ENCODE peak calls at places on chromosome 9, in ten cellular contexts. One of them, this sample, is unnamed.

GRCh38 chr9:90915693-90916092 is 114.1 kb downstream of the SYK start:
- DNase-seq in endothelial cell: peak; percentile 61
- DNase-seq in omental fat pad: no peak
- DNase-seq in type B pancreatic cell: no peak
- DNase-seq in right atrium auricular region: no peak
- DNase-seq in GM13977: peak; percentile 43
- DNase-seq in fibroblast of the aortic adventitia: peak; percentile 27
- DNase-seq in chondrocyte: no peak
- DNase-seq in neural crest cell: no peak
- DNase-seq in fibroblast of mammary gland: peak; percentile 40
- DNase-seq in this sample: peak; percentile 71

GRCh38 chr9:99970481-99970880 is 64.0 kb downstream of the STX17 start:
- DNase-seq in endothelial cell: no peak
- DNase-seq in omental fat pad: no peak
- DNase-seq in type B pancreatic cell: no peak
- DNase-seq in right atrium auricular region: no peak
- DNase-seq in GM13977: no peak
- DNase-seq in fibroblast of the aortic adventitia: no peak
- DNase-seq in chondrocyte: no peak
- DNase-seq in neural crest cell: no peak
- DNase-seq in fibroblast of mammary gland: no peak
- DNase-seq in this sample: no peak

GRCh38 chr9:113567361-113568080 is 104.0 kb downstream of the RGS3 start:
- DNase-seq in endothelial cell: no peak
- DNase-seq in omental fat pad: peak; percentile 14
- DNase-seq in type B pancreatic cell: no peak
- DNase-seq in right atrium auricular region: no peak
- DNase-seq in GM13977: no peak
- DNase-seq in fibroblast of the aortic adventitia: no peak
- DNase-seq in chondrocyte: no peak
- DNase-seq in neural crest cell: no peak
- DNase-seq in fibroblast of mammary gland: no peak
- DNase-seq in this sample: no peak

GRCh38 chr9:18793122-18793521 is 239.9 kb downstream of the SAXO1 start:
- DNase-seq in endothelial cell: no peak
- DNase-seq in omental fat pad: no peak
- DNase-seq in type B pancreatic cell: no peak
- DNase-seq in right atrium auricular region: no peak
- DNase-seq in GM13977: no peak
- DNase-seq in fibroblast of the aortic adventitia: no peak
- DNase-seq in chondrocyte: no peak
- DNase-seq in neural crest cell: no peak
- DNase-seq in fibroblast of mammary gland: no peak
- DNase-seq in this sample: no peak

GRCh38 chr9:27528278-27528885 is 1.2 kb downstream of the MOB3B start:
- DNase-seq in endothelial cell: peak; percentile 75
- DNase-seq in omental fat pad: peak; percentile 45
- DNase-seq in type B pancreatic cell: peak; percentile 86
- DNase-seq in right atrium auricular region: peak; percentile 83
- DNase-seq in GM13977: peak; percentile 58
- DNase-seq in fibroblast of the aortic adventitia: peak; percentile 40
- DNase-seq in chondrocyte: no peak
- DNase-seq in neural crest cell: peak; percentile 57
- DNase-seq in fibroblast of mammary gland: peak; percentile 53
- DNase-seq in this sample: peak; percentile 65

GRCh38 chr9:2241461-2241874 is 226.3 kb downstream of the SMARCA2 start:
- DNase-seq in endothelial cell: peak; percentile 44
- DNase-seq in omental fat pad: no peak
- DNase-seq in type B pancreatic cell: peak; percentile 82
- DNase-seq in right atrium auricular region: no peak
- DNase-seq in GM13977: no peak
- DNase-seq in fibroblast of the aortic adventitia: no peak
- DNase-seq in chondrocyte: no peak
- DNase-seq in neural crest cell: peak; percentile 90
- DNase-seq in fibroblast of mammary gland: peak; percentile 88
- DNase-seq in this sample: peak; percentile 5

GRCh38 chr9:83535736-83536135 is 2.5 kb downstream of the FRMD3 start:
- DNase-seq in endothelial cell: no peak
- DNase-seq in omental fat pad: no peak
- DNase-seq in type B pancreatic cell: no peak
- DNase-seq in right atrium auricular region: no peak
- DNase-seq in GM13977: no peak
- DNase-seq in fibroblast of the aortic adventitia: no peak
- DNase-seq in chondrocyte: no peak
- DNase-seq in neural crest cell: no peak
- DNase-seq in fibroblast of mammary gland: no peak
- DNase-seq in this sample: no peak

GRCh38 chr9:26261503-26262330 is 583.5 kb upstream of the TUSC1 start:
- DNase-seq in endothelial cell: no peak
- DNase-seq in omental fat pad: no peak
- DNase-seq in type B pancreatic cell: no peak
- DNase-seq in right atrium auricular region: no peak
- DNase-seq in GM13977: no peak
- DNase-seq in fibroblast of the aortic adventitia: peak; percentile 79
- DNase-seq in chondrocyte: no peak
- DNase-seq in neural crest cell: no peak
- DNase-seq in fibroblast of mammary gland: peak; percentile 75
- DNase-seq in this sample: no peak

GRCh38 chr9:113573303-113573958 is 109.9 kb downstream of the RGS3 start:
- DNase-seq in endothelial cell: no peak
- DNase-seq in omental fat pad: no peak
- DNase-seq in type B pancreatic cell: no peak
- DNase-seq in right atrium auricular region: no peak
- DNase-seq in GM13977: no peak
- DNase-seq in fibroblast of the aortic adventitia: no peak
- DNase-seq in chondrocyte: peak; percentile 60
- DNase-seq in neural crest cell: no peak
- DNase-seq in fibroblast of mammary gland: no peak
- DNase-seq in this sample: no peak

GRCh38 chr9:133613396-133613795 is 4.2 kb upstream of the FAM163B start:
- DNase-seq in endothelial cell: no peak
- DNase-seq in omental fat pad: no peak
- DNase-seq in type B pancreatic cell: no peak
- DNase-seq in right atrium auricular region: no peak
- DNase-seq in GM13977: no peak
- DNase-seq in fibroblast of the aortic adventitia: no peak
- DNase-seq in chondrocyte: no peak
- DNase-seq in neural crest cell: no peak
- DNase-seq in fibroblast of mammary gland: no peak
- DNase-seq in this sample: no peak

GRCh38 chr9:89891221-89892052 is 286.6 kb downstream of the GADD45G start:
- DNase-seq in endothelial cell: no peak
- DNase-seq in omental fat pad: no peak
- DNase-seq in type B pancreatic cell: no peak
- DNase-seq in right atrium auricular region: no peak
- DNase-seq in GM13977: no peak
- DNase-seq in fibroblast of the aortic adventitia: peak; percentile 64
- DNase-seq in chondrocyte: no peak
- DNase-seq in neural crest cell: no peak
- DNase-seq in fibroblast of mammary gland: peak; percentile 25
- DNase-seq in this sample: no peak

DNA sequence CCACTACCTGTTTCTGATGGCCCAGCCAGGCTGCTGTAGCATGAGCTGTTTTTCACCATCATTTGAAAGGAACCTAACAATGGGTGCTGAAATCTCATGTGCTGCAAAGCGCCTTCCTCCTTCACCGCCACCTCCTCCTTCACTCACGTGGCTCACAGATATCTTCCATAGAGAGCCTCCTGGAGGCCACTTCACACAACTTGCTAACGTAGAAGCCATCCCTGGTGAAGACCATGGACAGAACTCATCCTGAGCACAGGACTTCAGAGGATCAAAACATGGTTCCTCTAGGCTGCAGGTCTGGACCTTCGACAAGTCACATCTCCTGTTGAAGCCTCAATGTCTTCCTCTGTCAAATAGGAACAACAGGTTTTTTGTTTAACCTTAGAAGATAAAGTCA is 155.5 kb upstream of the RAD23B start:
- DNase-seq in endothelial cell: no peak
- DNase-seq in omental fat pad: no peak
- DNase-seq in type B pancreatic cell: no peak
- DNase-seq in right atrium auricular region: no peak
- DNase-seq in GM13977: no peak
- DNase-seq in fibroblast of the aortic adventitia: no peak
- DNase-seq in chondrocyte: no peak
- DNase-seq in neural crest cell: no peak
- DNase-seq in fibroblast of mammary gland: peak; percentile 11
- DNase-seq in this sample: no peak
- TF ChIP-seq CTCF in endothelial cell: no peak
- TF ChIP-seq CTCF in omental fat pad: no peak
- TF ChIP-seq CTCF in type B pancreatic cell: no peak
- TF ChIP-seq CTCF in right atrium auricular region: no peak
- TF ChIP-seq CTCF in GM13977: no peak
- TF ChIP-seq CTCF in fibroblast of the aortic adventitia: no peak
- TF ChIP-seq CTCF in chondrocyte: peak; percentile 18
- TF ChIP-seq CTCF in neural crest cell: no peak
- TF ChIP-seq CTCF in fibroblast of mammary gland: peak; percentile 3
- TF ChIP-seq CTCF in this sample: no peak

GRCh38 chr9:124291801-124292396 is 34.1 kb downstream of the NEK6 start:
- DNase-seq in endothelial cell: no peak
- DNase-seq in omental fat pad: no peak
- DNase-seq in type B pancreatic cell: no peak
- DNase-seq in right atrium auricular region: no peak
- DNase-seq in GM13977: peak; percentile 71
- DNase-seq in fibroblast of the aortic adventitia: no peak
- DNase-seq in chondrocyte: no peak
- DNase-seq in neural crest cell: no peak
- DNase-seq in fibroblast of mammary gland: no peak
- DNase-seq in this sample: peak; percentile 86

GRCh38 chr9:124292696-124293593 is 35.2 kb downstream of the NEK6 start:
- DNase-seq in endothelial cell: no peak
- DNase-seq in omental fat pad: no peak
- DNase-seq in type B pancreatic cell: no peak
- DNase-seq in right atrium auricular region: no peak
- DNase-seq in GM13977: no peak
- DNase-seq in fibroblast of the aortic adventitia: no peak
- DNase-seq in chondrocyte: no peak
- DNase-seq in neural crest cell: no peak
- DNase-seq in fibroblast of mammary gland: no peak
- DNase-seq in this sample: no peak

GRCh38 chr9:124295097-124295794 is 37.5 kb downstream of the NEK6 start:
- DNase-seq in endothelial cell: no peak
- DNase-seq in omental fat pad: no peak
- DNase-seq in type B pancreatic cell: no peak
- DNase-seq in right atrium auricular region: no peak
- DNase-seq in GM13977: peak; percentile 55
- DNase-seq in fibroblast of the aortic adventitia: no peak
- DNase-seq in chondrocyte: no peak
- DNase-seq in neural crest cell: no peak
- DNase-seq in fibroblast of mammary gland: no peak
- DNase-seq in this sample: no peak

GRCh38 chr9:124296094-124296493 is 38.3 kb downstream of the NEK6 start:
- DNase-seq in endothelial cell: no peak
- DNase-seq in omental fat pad: no peak
- DNase-seq in type B pancreatic cell: no peak
- DNase-seq in right atrium auricular region: no peak
- DNase-seq in GM13977: no peak
- DNase-seq in fibroblast of the aortic adventitia: no peak
- DNase-seq in chondrocyte: no peak
- DNase-seq in neural crest cell: no peak
- DNase-seq in fibroblast of mammary gland: no peak
- DNase-seq in this sample: no peak

GRCh38 chr9:124293712-124294504 is 36.2 kb downstream of the NEK6 start:
- DNase-seq in endothelial cell: no peak
- DNase-seq in omental fat pad: no peak
- DNase-seq in type B pancreatic cell: no peak
- DNase-seq in right atrium auricular region: no peak
- DNase-seq in GM13977: no peak
- DNase-seq in fibroblast of the aortic adventitia: peak; percentile 48
- DNase-seq in chondrocyte: no peak
- DNase-seq in neural crest cell: no peak
- DNase-seq in fibroblast of mammary gland: no peak
- DNase-seq in this sample: peak; percentile 71
- TF ChIP-seq CTCF in endothelial cell: no peak
- TF ChIP-seq CTCF in omental fat pad: no peak
- TF ChIP-seq CTCF in type B pancreatic cell: no peak
- TF ChIP-seq CTCF in right atrium auricular region: no peak
- TF ChIP-seq CTCF in GM13977: no peak
- TF ChIP-seq CTCF in fibroblast of the aortic adventitia: no peak
- TF ChIP-seq CTCF in chondrocyte: peak; percentile 50
- TF ChIP-seq CTCF in neural crest cell: no peak
- TF ChIP-seq CTCF in fibroblast of mammary gland: no peak
- TF ChIP-seq CTCF in this sample: peak; percentile 48

GRCh38 chr9:136531186-136531903 is 14.5 kb downstream of the NOTCH1 start:
- DNase-seq in endothelial cell: no peak
- DNase-seq in omental fat pad: no peak
- DNase-seq in type B pancreatic cell: no peak
- DNase-seq in right atrium auricular region: no peak
- DNase-seq in GM13977: no peak
- DNase-seq in fibroblast of the aortic adventitia: no peak
- DNase-seq in chondrocyte: no peak
- DNase-seq in neural crest cell: no peak
- DNase-seq in fibroblast of mammary gland: no peak
- DNase-seq in this sample: no peak

GRCh38 chr9:136528716-136529341 is 17.0 kb downstream of the NOTCH1 start:
- DNase-seq in endothelial cell: no peak
- DNase-seq in omental fat pad: no peak
- DNase-seq in type B pancreatic cell: no peak
- DNase-seq in right atrium auricular region: no peak
- DNase-seq in GM13977: no peak
- DNase-seq in fibroblast of the aortic adventitia: no peak
- DNase-seq in chondrocyte: no peak
- DNase-seq in neural crest cell: no peak
- DNase-seq in fibroblast of mammary gland: no peak
- DNase-seq in this sample: no peak

GRCh38 chr9:136527721-136528710 is 17.8 kb downstream of the NOTCH1 start:
- DNase-seq in endothelial cell: no peak
- DNase-seq in omental fat pad: no peak
- DNase-seq in type B pancreatic cell: no peak
- DNase-seq in right atrium auricular region: no peak
- DNase-seq in GM13977: peak; percentile 80
- DNase-seq in fibroblast of the aortic adventitia: no peak
- DNase-seq in chondrocyte: no peak
- DNase-seq in neural crest cell: no peak
- DNase-seq in fibroblast of mammary gland: no peak
- DNase-seq in this sample: no peak

GRCh38 chr9:136530472-136531089 is 15.3 kb downstream of the NOTCH1 start:
- DNase-seq in endothelial cell: no peak
- DNase-seq in omental fat pad: no peak
- DNase-seq in type B pancreatic cell: no peak
- DNase-seq in right atrium auricular region: no peak
- DNase-seq in GM13977: no peak
- DNase-seq in fibroblast of the aortic adventitia: no peak
- DNase-seq in chondrocyte: no peak
- DNase-seq in neural crest cell: no peak
- DNase-seq in fibroblast of mammary gland: no peak
- DNase-seq in this sample: no peak

GRCh38 chr9:136529516-136530471 is 16.1 kb downstream of the NOTCH1 start:
- DNase-seq in endothelial cell: peak; percentile 81
- DNase-seq in omental fat pad: no peak
- DNase-seq in type B pancreatic cell: no peak
- DNase-seq in right atrium auricular region: no peak
- DNase-seq in GM13977: no peak
- DNase-seq in fibroblast of the aortic adventitia: no peak
- DNase-seq in chondrocyte: no peak
- DNase-seq in neural crest cell: no peak
- DNase-seq in fibroblast of mammary gland: no peak
- DNase-seq in this sample: no peak
- TF ChIP-seq CTCF in endothelial cell: no peak
- TF ChIP-seq CTCF in omental fat pad: no peak
- TF ChIP-seq CTCF in type B pancreatic cell: no peak
- TF ChIP-seq CTCF in right atrium auricular region: no peak
- TF ChIP-seq CTCF in GM13977: no peak
- TF ChIP-seq CTCF in fibroblast of the aortic adventitia: no peak
- TF ChIP-seq CTCF in chondrocyte: no peak
- TF ChIP-seq CTCF in neural crest cell: no peak
- TF ChIP-seq CTCF in fibroblast of mammary gland: no peak
- TF ChIP-seq CTCF in this sample: no peak

GRCh38 chr9:134663753-134664415 is 22.3 kb downstream of the COL5A1 start:
- DNase-seq in endothelial cell: no peak
- DNase-seq in omental fat pad: no peak
- DNase-seq in type B pancreatic cell: no peak
- DNase-seq in right atrium auricular region: no peak
- DNase-seq in GM13977: no peak
- DNase-seq in fibroblast of the aortic adventitia: peak; percentile 76
- DNase-seq in chondrocyte: peak; percentile 60
- DNase-seq in neural crest cell: no peak
- DNase-seq in fibroblast of mammary gland: peak; percentile 63
- DNase-seq in this sample: no peak
- TF ChIP-seq CTCF in endothelial cell: no peak
- TF ChIP-seq CTCF in omental fat pad: no peak
- TF ChIP-seq CTCF in type B pancreatic cell: no peak
- TF ChIP-seq CTCF in right atrium auricular region: no peak
- TF ChIP-seq CTCF in GM13977: no peak
- TF ChIP-seq CTCF in fibroblast of the aortic adventitia: peak; percentile 44
- TF ChIP-seq CTCF in chondrocyte: peak; percentile 72
- TF ChIP-seq CTCF in neural crest cell: no peak
- TF ChIP-seq CTCF in fibroblast of mammary gland: peak; percentile 28
- TF ChIP-seq CTCF in this sample: no peak